ENCODE peak calls at places on chromosomes 6 and 20, in six cellular contexts. T is fibroblast of lung, H is cardiac fibroblast, G is thoracic aorta, D is lung, W is GM23338. Y is an unnamed sample.

GRCh38 chr20:32727663-32728062 is 15.6 kb downstream of the COMMD7 start:
- DNase-seq in D (no peak), W (no peak), H (peak), G (no peak), T (peak), Y (peak)

GRCh38 chr6:156617376-156617775 is 159.8 kb upstream of the ARID1B start:
- DNase-seq in G (no peak), T (peak), W (no peak), D (peak), H (peak), Y (no peak)

GRCh38 chr20:62692176-62692575 is 16.5 kb upstream of the NTSR1 start:
- DNase-seq in G (no peak), D (no peak), T (no peak), W (no peak), H (no peak), Y (no peak)

GRCh38 chr6:99424761-99425646 is at the start of gene PNISR:
- DNase-seq in G (peak), H (peak), T (peak), W (peak), D (peak), Y (peak)

GRCh38 chr20:58651823-58652605 is 931 bp downstream of the STX16 start:
- DNase-seq in T (peak), D (peak), W (peak), G (no peak), H (peak), Y (no peak)

GRCh38 chr20:2244523-2244922 is 51.3 kb upstream of the TGM3 start:
- DNase-seq in H (no peak), D (no peak), W (no peak), G (no peak), T (no peak), Y (no peak)

GRCh38 chr6:43089874-43090556 is 13.9 kb downstream of the PTK7 start:
- DNase-seq in W (peak), H (no peak), T (peak), D (peak), G (no peak), Y (no peak)

GRCh38 chr6:118678866-118679265 is 27.5 kb upstream of the CEP85L start:
- DNase-seq in H (no peak), D (no peak), W (no peak), T (peak), G (no peak), Y (no peak)

GRCh38 chr20:44911264-44911921 is 1.5 kb downstream of the PABPC1L start:
- DNase-seq in T (peak), H (peak), G (no peak), W (peak), D (peak), Y (no peak)

GRCh38 chr20:41133709-41134361 is 3.5 kb upstream of the PLCG1 start:
- DNase-seq in W (no peak), H (no peak), D (no peak), T (no peak), G (no peak), Y (no peak)

GRCh38 chr6:42572523-42572922 is 8.7 kb downstream of the UBR2 start:
- DNase-seq in W (no peak), H (no peak), T (no peak), D (no peak), G (no peak), Y (no peak)

GRCh38 chr6:5095236-5095635 is 10.1 kb downstream of the PPP1R3G start:
- DNase-seq in T (peak), G (no peak), D (no peak), W (no peak), H (no peak), Y (no peak)

GRCh38 chr6:146472918-146473317 is 70.7 kb upstream of the RAB32 start:
- DNase-seq in W (peak), D (no peak), G (no peak), T (no peak), H (no peak), Y (no peak)

GRCh38 chr6:34120953-34121675 is 24.8 kb downstream of the GRM4 start:
- DNase-seq in T (no peak), D (no peak), G (no peak), H (no peak), W (no peak), Y (no peak)

GRCh38 chr6:21846541-21847451 is 253.2 kb downstream of the SOX4 start:
- DNase-seq in G (no peak), D (no peak), W (peak), H (peak), T (peak), Y (no peak)

GRCh38 chr20:25294459-25295385 is 46.8 kb downstream of the PYGB start:
- DNase-seq in T (peak), W (peak), H (peak), G (no peak), D (no peak), Y (no peak)

GRCh38 chr20:56360133-56360898 is 1.5 kb downstream of the FAM210B start:
- DNase-seq in T (no peak), H (no peak), G (no peak), D (no peak), W (no peak), Y (no peak)

GRCh38 chr6:97095466-97095865 is 170.9 kb downstream of the KLHL32 start:
- DNase-seq in G (no peak), W (no peak), T (no peak), D (no peak), H (no peak), Y (no peak)

GRCh38 chr6:54525731-54526130 is 217.5 kb downstream of the TINAG start:
- DNase-seq in W (no peak), T (peak), D (no peak), H (no peak), G (no peak), Y (peak)

GRCh38 chr6:42251911-42252637 is 34.4 kb upstream of the MRPS10 start:
- DNase-seq in T (peak), G (no peak), D (peak), W (no peak), H (peak), Y (no peak)

GRCh38 chr6:39948156-39948850 is 14.0 kb upstream of the MOCS1 start:
- DNase-seq in H (no peak), G (no peak), W (no peak), D (no peak), T (no peak), Y (no peak)

GRCh38 chr6:42079941-42080464 is 29.7 kb downstream of the TAF8 start:
- DNase-seq in T (no peak), W (no peak), D (no peak), H (no peak), G (no peak), Y (no peak)

GRCh38 chr6:45054610-45055009 is 273.5 kb upstream of the RUNX2 start:
- DNase-seq in H (peak), G (no peak), T (peak), D (no peak), W (no peak), Y (no peak)

GRCh38 chr6:144528605-144529425 is 243.7 kb downstream of the UTRN start:
- DNase-seq in D (no peak), T (peak), W (peak), G (no peak), H (peak), Y (no peak)

GRCh38 chr6:168397011-168397410 is 44.0 kb upstream of the SMOC2 start:
- DNase-seq in H (no peak), D (no peak), W (no peak), T (no peak), G (no peak), Y (no peak)

GRCh38 chr20:60331688-60332300 is 373.6 kb downstream of the CDH26 start:
- DNase-seq in D (no peak), H (no peak), W (no peak), T (no peak), G (no peak), Y (no peak)

GRCh38 chr6:43467752-43468151 is 9.6 kb upstream of the TJAP1 start:
- DNase-seq in H (no peak), W (no peak), D (no peak), G (no peak), T (no peak), Y (no peak)

GRCh38 chr6:141290871-141291270 is 841.9 kb upstream of the GJE1 start:
- DNase-seq in D (no peak), W (no peak), T (no peak), H (no peak), G (no peak), Y (no peak)

GRCh38 chr6:126339796-126340750 is at the start of gene CENPW:
- DNase-seq in G (peak), H (peak), W (peak), T (peak), D (peak), Y (peak)

GRCh38 chr6:126335210-126335609 is 4.7 kb upstream of the CENPW start:
- DNase-seq in W (peak), D (no peak), H (no peak), T (no peak), G (no peak), Y (no peak)

GRCh38 chr6:126337323-126337722 is 2.6 kb upstream of the CENPW start:
- DNase-seq in W (no peak), G (no peak), D (no peak), T (peak), H (peak), Y (peak)

GRCh38 chr6:126344181-126344580 is 4.3 kb downstream of the CENPW start:
- DNase-seq in H (no peak), W (no peak), G (no peak), D (no peak), T (no peak), Y (no peak)

DNA sequence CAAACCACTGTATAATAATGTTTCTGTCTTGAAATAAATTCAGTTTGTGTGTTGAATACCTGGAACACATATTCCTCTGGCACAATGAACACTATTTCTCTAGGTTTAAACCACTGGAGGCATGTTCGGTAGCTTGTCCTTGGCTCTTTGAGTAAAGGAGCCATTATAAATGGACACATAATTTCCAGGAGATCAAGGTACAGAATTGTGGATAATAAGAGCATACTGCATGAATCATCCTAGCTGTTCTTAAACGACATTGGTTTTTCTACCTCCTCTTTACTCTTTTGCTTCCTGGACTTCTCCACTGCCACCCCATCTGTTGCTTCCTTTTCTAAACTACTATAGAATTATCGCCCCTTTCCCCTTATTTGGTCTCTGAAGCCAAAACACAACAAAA is 1.2 kb downstream of the CENPW start:
- DNase-seq in T (no peak), W (no peak), H (no peak), G (no peak), D (no peak), Y (no peak)
- H3K4me3 ChIP-seq in T (peak), W (peak), H (peak), G (peak), D (no peak), Y (peak)

DNA sequence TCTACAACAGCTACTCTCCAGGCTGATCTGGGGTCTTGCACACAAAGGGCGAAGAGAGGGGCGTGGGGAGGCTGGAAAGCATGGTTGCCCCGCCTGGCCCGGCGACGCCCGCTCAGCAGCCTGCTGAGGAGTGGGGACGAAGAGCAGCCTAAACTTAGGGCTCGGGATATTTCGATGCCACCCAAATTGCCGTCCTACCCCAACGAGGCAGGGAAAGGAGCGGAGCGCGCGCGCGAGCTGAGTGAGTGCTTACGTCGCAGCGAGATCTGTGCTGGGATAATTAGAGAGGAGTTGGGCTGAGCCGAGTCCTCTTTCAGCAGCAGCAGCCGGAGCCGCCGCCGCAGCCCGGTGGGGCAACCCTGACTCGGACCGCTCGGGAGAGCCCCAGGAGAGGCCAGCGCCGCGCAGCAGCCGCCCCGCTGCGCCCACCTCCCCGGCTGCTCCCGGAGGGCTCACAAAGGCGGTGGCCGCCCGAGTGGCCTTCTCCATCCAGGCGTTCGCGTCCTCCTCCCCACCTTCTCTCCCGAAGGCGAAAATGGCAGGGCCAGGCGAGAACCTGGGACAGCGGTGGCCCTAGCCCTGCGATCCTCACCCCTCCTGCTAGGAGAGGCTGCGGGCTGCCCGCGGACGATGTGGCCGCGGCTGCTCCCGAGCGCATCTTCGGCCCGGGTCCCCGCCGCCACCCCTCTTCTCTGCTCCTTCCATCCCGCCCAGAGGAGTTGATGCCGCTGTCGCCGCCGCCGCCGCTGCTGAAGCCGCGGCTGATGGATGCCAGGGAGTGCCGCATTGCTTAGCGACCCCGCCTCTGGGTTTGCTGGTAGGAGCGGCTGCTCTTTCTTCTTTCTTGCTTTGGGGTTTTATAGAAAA is at the start of gene CLVS2:
- DNase-seq in H (peak), G (no peak), W (peak), T (peak), D (no peak), Y (no peak)
- H3K4me3 ChIP-seq in H (peak), G (peak), W (peak), T (peak), D (no peak), Y (no peak)

DNA sequence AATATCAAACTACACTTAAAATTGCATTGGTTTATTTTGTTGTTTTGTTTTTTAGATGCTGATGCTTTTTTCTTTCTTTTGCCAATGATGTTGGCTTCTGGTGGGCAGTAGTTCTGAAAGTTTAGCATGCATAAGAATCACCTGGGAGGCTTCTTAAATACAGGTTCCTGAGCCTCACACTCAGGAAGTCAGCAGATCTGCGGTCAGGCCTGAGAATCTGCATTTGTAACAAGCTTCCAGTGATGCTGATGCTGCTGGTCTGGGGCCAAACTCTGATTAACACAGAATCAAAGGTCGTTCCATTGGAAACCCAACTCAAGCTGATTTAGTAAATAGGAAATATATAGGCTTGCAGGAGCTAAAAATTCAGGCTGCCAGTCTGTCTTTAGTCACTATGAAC is 412.9 kb upstream of the SPTLC3 start:
- DNase-seq in H (no peak), D (no peak), T (no peak), G (no peak), W (peak), Y (no peak)
- H3K4me3 ChIP-seq in H (no peak), D (no peak), T (no peak), G (no peak), W (no peak), Y (no peak)

GRCh38 chr6:2221724-2222274 is 23.6 kb downstream of the GMDS start:
- DNase-seq in W (no peak), H (no peak), T (no peak), G (no peak), D (no peak), Y (no peak)
- H3K4me3 ChIP-seq in W (no peak), H (peak), T (peak), G (peak), D (peak), Y (peak)